ENCODE peak calls at places on chromosome 13, in five cellular contexts. One of them, this sample, is unnamed.
A peak's percentile ranks its signal among the peaks of the same experiment; 100 is the strongest.

GRCh38 chr13:65783383-65783782 is 1446.8 kb downstream of the PCDH9 start:
- DNase-seq in K562: no peak
- DNase-seq in gastrocnemius medialis: no peak
- DNase-seq in IMR-90: no peak
- DNase-seq in heart left ventricle: no peak
- DNase-seq in this sample: no peak

GRCh38 chr13:79392882-79393563 is 13.0 kb downstream of the RBM26 start:
- DNase-seq in K562: peak; percentile 24
- DNase-seq in gastrocnemius medialis: no peak
- DNase-seq in IMR-90: peak; percentile 68
- DNase-seq in heart left ventricle: no peak
- DNase-seq in this sample: no peak

GRCh38 chr13:108933061-108933460 is 303.6 kb downstream of the MYO16 start:
- DNase-seq in K562: no peak
- DNase-seq in gastrocnemius medialis: no peak
- DNase-seq in IMR-90: no peak
- DNase-seq in heart left ventricle: no peak
- DNase-seq in this sample: no peak

GRCh38 chr13:79741006-79741405 is 260.1 kb downstream of the NDFIP2 start:
- DNase-seq in K562: no peak
- DNase-seq in gastrocnemius medialis: no peak
- DNase-seq in IMR-90: peak; percentile 71
- DNase-seq in heart left ventricle: no peak
- DNase-seq in this sample: no peak

GRCh38 chr13:103772576-103772975 is 706.4 kb upstream of the SLC10A2 start:
- DNase-seq in K562: no peak
- DNase-seq in gastrocnemius medialis: no peak
- DNase-seq in IMR-90: no peak
- DNase-seq in heart left ventricle: no peak
- DNase-seq in this sample: no peak

GRCh38 chr13:76148926-76149325 is 512.8 kb downstream of the LMO7 start:
- DNase-seq in K562: no peak
- DNase-seq in gastrocnemius medialis: no peak
- DNase-seq in IMR-90: peak; percentile 93
- DNase-seq in heart left ventricle: no peak
- DNase-seq in this sample: no peak

GRCh38 chr13:48978942-48979601 is 3.4 kb downstream of the FNDC3A start:
- DNase-seq in K562: no peak
- DNase-seq in gastrocnemius medialis: no peak
- DNase-seq in IMR-90: no peak
- DNase-seq in heart left ventricle: no peak
- DNase-seq in this sample: no peak

GRCh38 chr13:92573467-92574057 is 653.0 kb upstream of the GPC6 start:
- DNase-seq in K562: peak; percentile 32
- DNase-seq in gastrocnemius medialis: no peak
- DNase-seq in IMR-90: peak; percentile 7
- DNase-seq in heart left ventricle: no peak
- DNase-seq in this sample: peak; percentile 2

GRCh38 chr13:79549355-79550106 is 68.6 kb downstream of the NDFIP2 start:
- DNase-seq in K562: no peak
- DNase-seq in gastrocnemius medialis: no peak
- DNase-seq in IMR-90: peak; percentile 38
- DNase-seq in heart left ventricle: no peak
- DNase-seq in this sample: no peak

GRCh38 chr13:98343461-98343860 is 166.4 kb upstream of the RNF113B start:
- DNase-seq in K562: no peak
- DNase-seq in gastrocnemius medialis: no peak
- DNase-seq in IMR-90: no peak
- DNase-seq in heart left ventricle: no peak
- DNase-seq in this sample: no peak

GRCh38 chr13:81686877-81687276 is 1346.0 kb upstream of the SPRY2 start:
- DNase-seq in K562: no peak
- DNase-seq in gastrocnemius medialis: no peak
- DNase-seq in IMR-90: no peak
- DNase-seq in heart left ventricle: no peak
- DNase-seq in this sample: no peak

GRCh38 chr13:81396172-81396571 is 1055.2 kb upstream of the SPRY2 start:
- DNase-seq in K562: no peak
- DNase-seq in gastrocnemius medialis: no peak
- DNase-seq in IMR-90: no peak
- DNase-seq in heart left ventricle: no peak
- DNase-seq in this sample: no peak

GRCh38 chr13:38664920-38665319 is 22.0 kb upstream of the FREM2 start:
- DNase-seq in K562: no peak
- DNase-seq in gastrocnemius medialis: no peak
- DNase-seq in IMR-90: no peak
- DNase-seq in heart left ventricle: no peak
- DNase-seq in this sample: no peak

GRCh38 chr13:68810660-68811059 is 1297.0 kb upstream of the ATXN8OS start:
- DNase-seq in K562: no peak
- DNase-seq in gastrocnemius medialis: no peak
- DNase-seq in IMR-90: no peak
- DNase-seq in heart left ventricle: no peak
- DNase-seq in this sample: no peak

GRCh38 chr13:101211261-101211660 is 205.0 kb downstream of the NALCN start:
- DNase-seq in K562: no peak
- DNase-seq in gastrocnemius medialis: no peak
- DNase-seq in IMR-90: peak; percentile 72
- DNase-seq in heart left ventricle: no peak
- DNase-seq in this sample: peak; percentile 22

GRCh38 chr13:86757236-86757978 is 913.8 kb upstream of the SLITRK5 start:
- DNase-seq in K562: no peak
- DNase-seq in gastrocnemius medialis: no peak
- DNase-seq in IMR-90: no peak
- DNase-seq in heart left ventricle: no peak
- DNase-seq in this sample: no peak

GRCh38 chr13:109389456-109389855 is 396.9 kb downstream of the IRS2 start:
- DNase-seq in K562: no peak
- DNase-seq in gastrocnemius medialis: no peak
- DNase-seq in IMR-90: peak; percentile 37
- DNase-seq in heart left ventricle: no peak
- DNase-seq in this sample: no peak

GRCh38 chr13:99922631-99923404 is 48.7 kb downstream of the ZIC5 start:
- DNase-seq in K562: no peak
- DNase-seq in gastrocnemius medialis: no peak
- DNase-seq in IMR-90: no peak
- DNase-seq in heart left ventricle: no peak
- DNase-seq in this sample: no peak

GRCh38 chr13:43185206-43185605 is 161.8 kb downstream of the DNAJC15 start:
- DNase-seq in K562: no peak
- DNase-seq in gastrocnemius medialis: no peak
- DNase-seq in IMR-90: no peak
- DNase-seq in heart left ventricle: no peak
- DNase-seq in this sample: no peak

GRCh38 chr13:29901714-29902631 is 51.6 kb upstream of the UBL3 start:
- DNase-seq in K562: no peak
- DNase-seq in gastrocnemius medialis: peak; percentile 21
- DNase-seq in IMR-90: peak; percentile 97
- DNase-seq in heart left ventricle: peak; percentile 21
- DNase-seq in this sample: no peak

GRCh38 chr13:41059896-41060722 is 1.2 kb upstream of the WBP4 start:
- DNase-seq in K562: peak; percentile 82
- DNase-seq in gastrocnemius medialis: peak; percentile 92
- DNase-seq in IMR-90: peak; percentile 87
- DNase-seq in heart left ventricle: peak; percentile 90
- DNase-seq in this sample: peak; percentile 32

GRCh38 chr13:41059466-41059865 is 1.8 kb upstream of the WBP4 start:
- DNase-seq in K562: no peak
- DNase-seq in gastrocnemius medialis: no peak
- DNase-seq in IMR-90: peak; percentile 11
- DNase-seq in heart left ventricle: no peak
- DNase-seq in this sample: no peak

GRCh38 chr13:41061075-41061913 is at the start of gene WBP4:
- DNase-seq in K562: peak; percentile 84
- DNase-seq in gastrocnemius medialis: peak; percentile 93
- DNase-seq in IMR-90: peak; percentile 95
- DNase-seq in heart left ventricle: peak; percentile 96
- DNase-seq in this sample: peak; percentile 42

GRCh38 chr13:41061914-41062837 is 867 bp downstream of the WBP4 start:
- DNase-seq in K562: peak; percentile 63
- DNase-seq in gastrocnemius medialis: no peak
- DNase-seq in IMR-90: peak; percentile 64
- DNase-seq in heart left ventricle: no peak
- DNase-seq in this sample: no peak

GRCh38 chr13:41060723-41061074 is 610 bp upstream of the WBP4 start:
- DNase-seq in K562: peak; percentile 64
- DNase-seq in gastrocnemius medialis: peak; percentile 76
- DNase-seq in IMR-90: no peak
- DNase-seq in heart left ventricle: peak; percentile 82
- DNase-seq in this sample: no peak
- TF ChIP-seq POLR2A in K562: peak; percentile 21
- TF ChIP-seq POLR2A in gastrocnemius medialis: no peak
- TF ChIP-seq POLR2A in IMR-90: peak; percentile 77
- TF ChIP-seq POLR2A in heart left ventricle: no peak
- TF ChIP-seq POLR2A in this sample: peak; percentile 53

DNA sequence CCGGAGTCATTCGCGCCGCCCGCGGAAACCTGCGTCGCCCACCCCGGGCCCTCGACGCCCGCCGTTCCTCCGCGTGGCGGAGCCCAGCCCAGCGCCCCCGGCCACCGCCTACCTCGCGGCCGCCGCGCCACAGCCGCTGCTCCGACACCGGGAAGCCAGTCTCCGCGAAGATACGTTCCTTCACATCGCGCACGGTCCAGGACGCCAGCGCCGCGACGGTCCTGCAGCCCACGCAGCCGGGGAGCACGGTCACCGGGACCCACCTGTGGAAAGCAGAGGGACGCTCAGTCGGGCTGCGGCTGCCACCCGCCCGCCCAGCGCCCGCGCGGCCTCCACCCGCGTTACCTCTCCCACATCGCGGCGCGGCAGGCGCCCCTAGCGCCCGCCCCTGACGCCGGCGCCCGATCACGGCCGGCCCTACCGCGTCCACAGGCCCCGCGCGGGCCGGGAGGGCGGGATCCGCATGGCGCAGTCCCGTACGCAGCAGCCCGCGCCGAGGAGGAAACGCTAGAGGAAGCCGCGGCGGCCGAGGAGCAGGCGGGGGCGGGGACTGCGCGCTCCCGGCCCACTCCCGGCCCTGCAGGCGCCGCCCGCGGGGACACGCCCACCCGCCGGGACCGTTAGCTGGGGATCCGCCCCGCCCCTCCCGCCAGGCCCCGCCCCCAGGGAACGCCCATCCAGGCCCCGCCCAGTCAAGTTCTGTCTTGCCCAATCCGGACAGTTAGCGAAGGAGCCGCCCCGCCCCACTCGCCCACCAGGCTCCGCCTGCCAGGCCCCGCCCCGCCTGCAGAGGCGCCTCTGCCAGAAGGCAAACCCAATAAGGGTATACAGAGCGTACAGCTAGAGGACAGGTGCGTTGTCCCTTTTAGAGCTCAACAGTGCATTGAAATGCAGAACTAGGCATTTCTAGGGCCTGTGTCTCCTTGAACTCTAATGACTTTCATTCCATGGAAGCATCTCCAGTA is 58.2 kb downstream of the SACS start:
- DNase-seq in K562: peak; percentile 94
- DNase-seq in gastrocnemius medialis: peak; percentile 98
- DNase-seq in IMR-90: peak; percentile 92
- DNase-seq in heart left ventricle: peak; percentile 98
- DNase-seq in this sample: peak; percentile 71
- TF ChIP-seq POLR2A in K562: no peak
- TF ChIP-seq POLR2A in gastrocnemius medialis: peak; percentile 79
- TF ChIP-seq POLR2A in IMR-90: peak; percentile 82
- TF ChIP-seq POLR2A in heart left ventricle: peak; percentile 69
- TF ChIP-seq POLR2A in this sample: peak; percentile 70

GRCh38 chr13:36718146-36718545 is 44.3 kb downstream of the SERTM1 start:
- DNase-seq in K562: no peak
- DNase-seq in gastrocnemius medialis: no peak
- DNase-seq in IMR-90: peak; percentile 3
- DNase-seq in heart left ventricle: no peak
- DNase-seq in this sample: no peak
- TF ChIP-seq POLR2A in K562: no peak
- TF ChIP-seq POLR2A in gastrocnemius medialis: no peak
- TF ChIP-seq POLR2A in IMR-90: no peak
- TF ChIP-seq POLR2A in heart left ventricle: no peak
- TF ChIP-seq POLR2A in this sample: no peak

GRCh38 chr13:51803018-51803417 is 945 bp downstream of the DHRS12 start:
- DNase-seq in K562: no peak
- DNase-seq in gastrocnemius medialis: no peak
- DNase-seq in IMR-90: no peak
- DNase-seq in heart left ventricle: no peak
- DNase-seq in this sample: no peak

GRCh38 chr13:51805313-51805712 is 1.4 kb upstream of the DHRS12 start:
- DNase-seq in K562: no peak
- DNase-seq in gastrocnemius medialis: no peak
- DNase-seq in IMR-90: no peak
- DNase-seq in heart left ventricle: no peak
- DNase-seq in this sample: no peak

GRCh38 chr13:51803422-51804294 is at the start of gene DHRS12:
- DNase-seq in K562: peak; percentile 92
- DNase-seq in gastrocnemius medialis: peak; percentile 85
- DNase-seq in IMR-90: peak; percentile 66
- DNase-seq in heart left ventricle: peak; percentile 96
- DNase-seq in this sample: peak; percentile 61

GRCh38 chr13:51805925-51806324 is 2.0 kb upstream of the DHRS12 start:
- DNase-seq in K562: no peak
- DNase-seq in gastrocnemius medialis: no peak
- DNase-seq in IMR-90: no peak
- DNase-seq in heart left ventricle: no peak
- DNase-seq in this sample: no peak

GRCh38 chr13:51804295-51805172 is 571 bp upstream of the DHRS12 start:
- DNase-seq in K562: no peak
- DNase-seq in gastrocnemius medialis: no peak
- DNase-seq in IMR-90: no peak
- DNase-seq in heart left ventricle: peak; percentile 48
- DNase-seq in this sample: no peak
- TF ChIP-seq POLR2A in K562: peak; percentile 60
- TF ChIP-seq POLR2A in gastrocnemius medialis: no peak
- TF ChIP-seq POLR2A in IMR-90: no peak
- TF ChIP-seq POLR2A in heart left ventricle: no peak
- TF ChIP-seq POLR2A in this sample: no peak

GRCh38 chr13:40389081-40389641 is 277.3 kb downstream of the FOXO1 start:
- DNase-seq in K562: no peak
- DNase-seq in gastrocnemius medialis: no peak
- DNase-seq in IMR-90: no peak
- DNase-seq in heart left ventricle: no peak
- DNase-seq in this sample: no peak
- TF ChIP-seq POLR2A in K562: no peak
- TF ChIP-seq POLR2A in gastrocnemius medialis: no peak
- TF ChIP-seq POLR2A in IMR-90: no peak
- TF ChIP-seq POLR2A in heart left ventricle: no peak
- TF ChIP-seq POLR2A in this sample: no peak

DNA sequence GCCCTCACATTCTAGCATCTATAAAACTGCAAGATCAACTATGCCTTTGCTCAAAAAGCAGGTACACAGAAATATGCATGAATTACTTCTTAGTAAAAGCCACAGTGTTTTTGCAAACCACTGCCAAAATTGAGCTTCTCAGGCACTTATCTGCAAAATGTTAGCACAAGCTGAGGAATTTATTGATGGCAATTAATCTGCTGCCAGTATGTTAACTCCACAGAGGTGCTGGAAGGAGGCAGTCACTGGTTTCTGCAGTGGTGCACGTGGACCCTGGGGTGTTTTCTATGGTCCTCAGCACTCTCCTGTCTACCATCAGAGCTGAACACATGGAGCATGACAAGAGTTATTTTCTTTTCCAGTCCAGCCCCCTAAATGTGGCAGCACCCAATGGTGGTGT is 44.2 kb downstream of the CLDN10 start:
- DNase-seq in K562: no peak
- DNase-seq in gastrocnemius medialis: no peak
- DNase-seq in IMR-90: no peak
- DNase-seq in heart left ventricle: no peak
- DNase-seq in this sample: no peak
- TF ChIP-seq POLR2A in K562: no peak
- TF ChIP-seq POLR2A in gastrocnemius medialis: no peak
- TF ChIP-seq POLR2A in IMR-90: no peak
- TF ChIP-seq POLR2A in heart left ventricle: no peak
- TF ChIP-seq POLR2A in this sample: no peak

This sample was measured in H54.